ENCODE peak calls at places on chromosomes 2 and 18, in six cellular contexts. One of them, this sample, is unnamed.

GRCh38 chr18:70464343-70465114 is 175.7 kb downstream of the SOCS6 start:
- DNase-seq in HFFc6: peak; percentile 60
- DNase-seq in SIG-M5: no peak
- DNase-seq in EL: peak; percentile 75
- DNase-seq in fibroblast of lung: peak; percentile 72
- DNase-seq in occipital lobe: peak; percentile 42
- DNase-seq in this sample: peak; percentile 83

GRCh38 chr2:70344195-70344594 is 42.3 kb upstream of the FAM136A start:
- DNase-seq in EL: peak; percentile 41
- DNase-seq in SIG-M5: no peak
- DNase-seq in HFFc6: peak; percentile 52
- DNase-seq in fibroblast of lung: peak; percentile 20
- DNase-seq in occipital lobe: no peak
- DNase-seq in this sample: no peak

GRCh38 chr18:66646622-66647021 is 42.7 kb upstream of the CDH19 start:
- DNase-seq in EL: no peak
- DNase-seq in occipital lobe: no peak
- DNase-seq in fibroblast of lung: peak; percentile 55
- DNase-seq in HFFc6: no peak
- DNase-seq in SIG-M5: no peak
- DNase-seq in this sample: no peak

GRCh38 chr2:157194097-157194688 is 63.3 kb upstream of the GALNT5 start:
- DNase-seq in fibroblast of lung: peak; percentile 62
- DNase-seq in occipital lobe: no peak
- DNase-seq in HFFc6: peak; percentile 51
- DNase-seq in SIG-M5: no peak
- DNase-seq in EL: peak; percentile 67
- DNase-seq in this sample: no peak

GRCh38 chr2:55063226-55063625 is 13.0 kb upstream of the RTN4 start:
- DNase-seq in occipital lobe: no peak
- DNase-seq in EL: no peak
- DNase-seq in fibroblast of lung: no peak
- DNase-seq in SIG-M5: no peak
- DNase-seq in HFFc6: no peak
- DNase-seq in this sample: no peak

GRCh38 chr2:15471606-15472005 is 89.5 kb downstream of the NBAS start:
- DNase-seq in fibroblast of lung: no peak
- DNase-seq in HFFc6: no peak
- DNase-seq in EL: no peak
- DNase-seq in SIG-M5: no peak
- DNase-seq in occipital lobe: no peak
- DNase-seq in this sample: no peak

GRCh38 chr2:129705105-129705504 is 274.4 kb upstream of the RAB6C start:
- DNase-seq in HFFc6: no peak
- DNase-seq in EL: no peak
- DNase-seq in occipital lobe: no peak
- DNase-seq in SIG-M5: no peak
- DNase-seq in fibroblast of lung: no peak
- DNase-seq in this sample: no peak

GRCh38 chr2:28449489-28450395 is 46.1 kb upstream of the PLB1 start:
- DNase-seq in SIG-M5: no peak
- DNase-seq in occipital lobe: no peak
- DNase-seq in EL: peak; percentile 57
- DNase-seq in HFFc6: peak; percentile 27
- DNase-seq in fibroblast of lung: peak; percentile 61
- DNase-seq in this sample: no peak

GRCh38 chr2:23645181-23645808 is 260.3 kb downstream of the KLHL29 start:
- DNase-seq in SIG-M5: no peak
- DNase-seq in fibroblast of lung: no peak
- DNase-seq in HFFc6: no peak
- DNase-seq in occipital lobe: no peak
- DNase-seq in EL: no peak
- DNase-seq in this sample: no peak

GRCh38 chr2:23506460-23507266 is 121.7 kb downstream of the KLHL29 start:
- DNase-seq in SIG-M5: no peak
- DNase-seq in EL: no peak
- DNase-seq in fibroblast of lung: no peak
- DNase-seq in HFFc6: no peak
- DNase-seq in occipital lobe: no peak
- DNase-seq in this sample: peak; percentile 59

GRCh38 chr2:32484907-32485306 is 128.1 kb downstream of the BIRC6 start:
- DNase-seq in fibroblast of lung: peak; percentile 89
- DNase-seq in occipital lobe: no peak
- DNase-seq in HFFc6: peak; percentile 96
- DNase-seq in SIG-M5: peak; percentile 90
- DNase-seq in EL: peak; percentile 94
- DNase-seq in this sample: peak; percentile 84

GRCh38 chr2:241218131-241219029 is 29.9 kb downstream of the ANO7 start:
- DNase-seq in fibroblast of lung: peak; percentile 24
- DNase-seq in occipital lobe: no peak
- DNase-seq in SIG-M5: no peak
- DNase-seq in HFFc6: no peak
- DNase-seq in EL: peak; percentile 55
- DNase-seq in this sample: no peak

GRCh38 chr2:12556762-12557161 is 160.0 kb upstream of the TRIB2 start:
- DNase-seq in occipital lobe: no peak
- DNase-seq in HFFc6: peak; percentile 73
- DNase-seq in EL: peak; percentile 88
- DNase-seq in SIG-M5: no peak
- DNase-seq in fibroblast of lung: peak; percentile 82
- DNase-seq in this sample: no peak

GRCh38 chr18:35582310-35582682 is 756 bp downstream of the GALNT1 start:
- DNase-seq in SIG-M5: no peak
- DNase-seq in occipital lobe: no peak
- DNase-seq in HFFc6: no peak
- DNase-seq in fibroblast of lung: no peak
- DNase-seq in EL: peak; percentile 8
- DNase-seq in this sample: no peak

GRCh38 chr2:166653185-166653813 is 159.2 kb upstream of the SCN7A start:
- DNase-seq in fibroblast of lung: peak; percentile 75
- DNase-seq in occipital lobe: no peak
- DNase-seq in SIG-M5: no peak
- DNase-seq in HFFc6: no peak
- DNase-seq in EL: peak; percentile 50
- DNase-seq in this sample: no peak

GRCh38 chr18:38611036-38611964 is 1045.7 kb upstream of the CELF4 start:
- DNase-seq in EL: no peak
- DNase-seq in occipital lobe: no peak
- DNase-seq in HFFc6: no peak
- DNase-seq in SIG-M5: no peak
- DNase-seq in fibroblast of lung: no peak
- DNase-seq in this sample: no peak

GRCh38 chr18:49457616-49458015 is 2.8 kb downstream of the DYM start:
- DNase-seq in SIG-M5: no peak
- DNase-seq in EL: no peak
- DNase-seq in occipital lobe: no peak
- DNase-seq in HFFc6: no peak
- DNase-seq in fibroblast of lung: no peak
- DNase-seq in this sample: no peak

GRCh38 chr2:95073856-95074662 is 47.5 kb downstream of the MRPS5 start:
- DNase-seq in HFFc6: no peak
- DNase-seq in occipital lobe: peak; percentile 75
- DNase-seq in EL: no peak
- DNase-seq in SIG-M5: no peak
- DNase-seq in fibroblast of lung: no peak
- DNase-seq in this sample: no peak

GRCh38 chr2:230910546-230911135 is 14.4 kb downstream of the GPR55 start:
- DNase-seq in HFFc6: no peak
- DNase-seq in SIG-M5: no peak
- DNase-seq in occipital lobe: no peak
- DNase-seq in EL: no peak
- DNase-seq in fibroblast of lung: no peak
- DNase-seq in this sample: no peak

GRCh38 chr2:202014328-202015034 is 19.2 kb upstream of the FZD7 start:
- DNase-seq in fibroblast of lung: peak; percentile 31
- DNase-seq in SIG-M5: no peak
- DNase-seq in EL: peak; percentile 34
- DNase-seq in HFFc6: no peak
- DNase-seq in occipital lobe: no peak
- DNase-seq in this sample: no peak

GRCh38 chr18:51137051-51137729 is 60.3 kb downstream of the MEX3C start:
- DNase-seq in fibroblast of lung: no peak
- DNase-seq in occipital lobe: no peak
- DNase-seq in EL: peak; percentile 23
- DNase-seq in HFFc6: no peak
- DNase-seq in SIG-M5: no peak
- DNase-seq in this sample: no peak

GRCh38 chr2:226002438-226002837 is 602.9 kb downstream of the NYAP2 start:
- DNase-seq in SIG-M5: peak; percentile 83
- DNase-seq in occipital lobe: no peak
- DNase-seq in HFFc6: peak; percentile 94
- DNase-seq in EL: peak; percentile 85
- DNase-seq in fibroblast of lung: peak; percentile 82
- DNase-seq in this sample: peak; percentile 74

GRCh38 chr2:70851704-70852103 is 16.1 kb upstream of the CD207 start:
- DNase-seq in SIG-M5: no peak
- DNase-seq in fibroblast of lung: no peak
- DNase-seq in occipital lobe: no peak
- DNase-seq in EL: no peak
- DNase-seq in HFFc6: no peak
- DNase-seq in this sample: peak; percentile 51

GRCh38 chr18:77168666-77169358 is 36.2 kb upstream of the MBP start:
- DNase-seq in occipital lobe: no peak
- DNase-seq in fibroblast of lung: no peak
- DNase-seq in HFFc6: no peak
- DNase-seq in SIG-M5: no peak
- DNase-seq in EL: no peak
- DNase-seq in this sample: no peak

GRCh38 chr2:10889741-10890215 is 22.0 kb upstream of the KCNF1 start:
- DNase-seq in occipital lobe: peak; percentile 46
- DNase-seq in HFFc6: no peak
- DNase-seq in EL: no peak
- DNase-seq in SIG-M5: no peak
- DNase-seq in fibroblast of lung: no peak
- DNase-seq in this sample: no peak

GRCh38 chr2:113124181-113124961 is 3.0 kb upstream of the IL1RN start:
- DNase-seq in EL: peak; percentile 55
- DNase-seq in occipital lobe: no peak
- DNase-seq in fibroblast of lung: peak; percentile 34
- DNase-seq in HFFc6: peak; percentile 61
- DNase-seq in SIG-M5: peak; percentile 34
- DNase-seq in this sample: peak; percentile 58

GRCh38 chr2:163719278-163719677 is 16.5 kb downstream of the FIGN start:
- DNase-seq in fibroblast of lung: no peak
- DNase-seq in occipital lobe: no peak
- DNase-seq in SIG-M5: no peak
- DNase-seq in HFFc6: no peak
- DNase-seq in EL: no peak
- DNase-seq in this sample: no peak

GRCh38 chr2:1082456-1083205 is 132.0 kb downstream of the SNTG2 start:
- DNase-seq in SIG-M5: no peak
- DNase-seq in fibroblast of lung: no peak
- DNase-seq in HFFc6: no peak
- DNase-seq in EL: no peak
- DNase-seq in occipital lobe: no peak
- DNase-seq in this sample: no peak

GRCh38 chr2:133837441-133838090 is 269.3 kb upstream of the NCKAP5 start:
- DNase-seq in EL: peak; percentile 61
- DNase-seq in SIG-M5: no peak
- DNase-seq in occipital lobe: no peak
- DNase-seq in HFFc6: peak; percentile 3
- DNase-seq in fibroblast of lung: peak; percentile 43
- DNase-seq in this sample: no peak

GRCh38 chr2:38218583-38218982 is 142.6 kb upstream of the CYP1B1 start:
- DNase-seq in SIG-M5: no peak
- DNase-seq in EL: no peak
- DNase-seq in HFFc6: no peak
- DNase-seq in occipital lobe: no peak
- DNase-seq in fibroblast of lung: no peak
- DNase-seq in this sample: no peak

GRCh38 chr2:185360776-185361175 is 377.8 kb upstream of the FSIP2 start:
- DNase-seq in fibroblast of lung: no peak
- DNase-seq in occipital lobe: no peak
- DNase-seq in HFFc6: no peak
- DNase-seq in SIG-M5: no peak
- DNase-seq in EL: no peak
- DNase-seq in this sample: no peak

GRCh38 chr2:8893474-8893873 is 56.1 kb upstream of the KIDINS220 start:
- DNase-seq in HFFc6: no peak
- DNase-seq in SIG-M5: no peak
- DNase-seq in fibroblast of lung: no peak
- DNase-seq in occipital lobe: no peak
- DNase-seq in EL: no peak
- DNase-seq in this sample: no peak